ENCODE peak calls at places on chromosome 13, in five cellular contexts. H is WERI-Rb-1; T is epithelial cell of esophagus; B is naive thymus-derived CD4-positive, alpha-beta T cell; U is skeletal muscle cell. X is an unnamed sample.

GRCh38 chr13:35190241-35190640 is 248.2 kb downstream of the NBEA start:
- DNase-seq in T (no peak), U (no peak), B (no peak), H (no peak), X (no peak)

GRCh38 chr13:66489586-66489985 is 740.5 kb downstream of the PCDH9 start:
- DNase-seq in B (no peak), U (no peak), H (no peak), T (no peak), X (no peak)

GRCh38 chr13:63438951-63439350 is 2023.3 kb upstream of the PCDH20 start:
- DNase-seq in B (no peak), T (no peak), H (no peak), U (no peak), X (no peak)

GRCh38 chr13:52156724-52157251 is 2.6 kb downstream of the NEK3 start:
- DNase-seq in H (no peak), T (no peak), B (no peak), U (no peak), X (no peak)

GRCh38 chr13:111856571-111856970 is 210.4 kb upstream of the SOX1 start:
- DNase-seq in T (no peak), B (no peak), H (no peak), U (no peak), X (no peak)

GRCh38 chr13:59409211-59409610 is 754.5 kb downstream of the DIAPH3 start:
- DNase-seq in U (peak; percentile 49), T (no peak), B (no peak), H (peak; percentile 57), X (no peak)

GRCh38 chr13:64723735-64724134 is 2506.4 kb downstream of the PCDH9 start:
- DNase-seq in T (peak; percentile 93), B (no peak), H (no peak), U (peak; percentile 82), X (no peak)

GRCh38 chr13:85565652-85566051 is 233.6 kb downstream of the SLITRK6 start:
- DNase-seq in T (no peak), H (no peak), B (no peak), U (no peak), X (no peak)

GRCh38 chr13:23344923-23345322 is 88.6 kb downstream of the SACS start:
- DNase-seq in T (no peak), H (no peak), B (no peak), U (no peak), X (no peak)

GRCh38 chr13:108322206-108322824 is 52.8 kb downstream of the TNFSF13B start:
- DNase-seq in B (no peak), H (no peak), T (peak; percentile 57), U (peak; percentile 7), X (peak; percentile 39)

GRCh38 chr13:57633141-57633949 is 1.8 kb downstream of the PCDH17 start:
- DNase-seq in U (no peak), H (no peak), T (no peak), B (no peak), X (no peak)

GRCh38 chr13:67225252-67226159 is 4.6 kb downstream of the PCDH9 start:
- DNase-seq in H (no peak), T (peak; percentile 36), B (no peak), U (no peak), X (no peak)

GRCh38 chr13:71663431-71663830 is 203.6 kb downstream of the DACH1 start:
- DNase-seq in U (no peak), T (no peak), B (no peak), H (no peak), X (no peak)

GRCh38 chr13:39370554-39370953 is 232.4 kb downstream of the LHFPL6 start:
- DNase-seq in U (no peak), H (no peak), B (no peak), T (peak; percentile 84), X (no peak)

GRCh38 chr13:40409278-40409677 is 257.2 kb downstream of the FOXO1 start:
- DNase-seq in U (no peak), H (no peak), T (no peak), B (no peak), X (no peak)

GRCh38 chr13:109787135-109787954 is 962 bp upstream of the IRS2 start:
- DNase-seq in H (peak; percentile 69), B (no peak), U (no peak), T (peak; percentile 35), X (no peak)

GRCh38 chr13:92461831-92462230 is 764.8 kb upstream of the GPC6 start:
- DNase-seq in B (no peak), U (no peak), H (no peak), T (no peak), X (no peak)

GRCh38 chr13:42354246-42355117 is 82.5 kb downstream of the AKAP11 start:
- DNase-seq in H (no peak), T (peak; percentile 66), B (no peak), U (peak; percentile 60), X (peak; percentile 87)

GRCh38 chr13:23765531-23765930 is 123.7 kb downstream of the MIPEP start:
- DNase-seq in B (no peak), T (no peak), H (no peak), U (no peak), X (no peak)

GRCh38 chr13:50513528-50513863 is 330.0 kb downstream of the DLEU7 start:
- DNase-seq in B (no peak), U (no peak), H (no peak), T (no peak), X (no peak)

GRCh38 chr13:110298566-110299321 is 8.2 kb downstream of the COL4A1 start:
- DNase-seq in T (no peak), H (no peak), U (no peak), B (no peak), X (no peak)

GRCh38 chr13:67231481-67231940 is 1.4 kb upstream of the PCDH9 start:
- DNase-seq in B (no peak), T (no peak), H (no peak), U (no peak), X (no peak)

DNA sequence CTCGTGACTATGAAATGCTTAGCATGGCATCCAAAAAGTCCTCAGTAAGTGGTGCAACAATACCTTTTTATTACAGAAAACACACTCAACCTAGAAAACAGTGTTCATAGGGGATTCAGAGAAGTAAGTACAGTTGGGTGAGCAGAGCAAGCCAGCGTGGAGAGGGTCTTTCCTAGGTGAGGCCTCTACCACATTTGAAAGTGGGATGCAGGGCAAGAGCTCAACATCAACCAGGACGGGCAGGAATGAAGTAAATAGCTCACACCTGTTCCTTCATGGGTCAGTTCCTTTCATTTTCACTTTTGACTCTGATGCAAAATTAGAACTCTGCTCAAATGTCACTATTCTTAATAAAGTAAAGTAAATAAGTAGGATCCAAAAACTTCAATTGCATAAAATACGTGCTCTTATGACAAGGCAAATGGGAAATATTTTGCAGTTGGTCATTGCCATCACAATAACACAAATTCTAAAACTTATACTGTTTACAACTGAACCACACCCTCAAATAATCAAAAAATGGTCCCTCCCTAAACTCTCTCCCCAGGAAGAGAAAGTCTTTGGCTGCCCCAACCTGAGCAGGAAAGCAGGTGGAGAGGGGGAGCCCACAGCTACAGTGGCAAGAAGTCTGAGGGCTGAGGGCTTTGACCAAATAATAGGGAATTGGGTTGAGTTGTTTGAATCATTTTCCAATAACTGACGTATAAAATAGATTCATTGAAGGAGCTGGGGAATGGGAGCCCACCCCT is 20.2 kb downstream of the CHAMP1 start:
- DNase-seq in U (no peak), H (no peak), T (no peak), B (no peak), X (no peak)
- H3K4me3 ChIP-seq in U (no peak overlapping the region), H (no peak overlapping the region), T (no peak overlapping the region), B (no peak overlapping the region), X (no peak overlapping the region)

GRCh38 chr13:102351486-102351885 is 50.4 kb downstream of the FGF14 start:
- DNase-seq in B (no peak), U (no peak), H (no peak), T (no peak), X (no peak)
- H3K4me3 ChIP-seq in B (no peak overlapping the region), U (no peak overlapping the region), H (no peak overlapping the region), T (no peak overlapping the region), X (no peak overlapping the region)

GRCh38 chr13:79402679-79403078 is 3.4 kb downstream of the RBM26 start:
- DNase-seq in T (no peak), B (no peak), U (no peak), H (no peak), X (no peak)
- H3K4me3 ChIP-seq in T (no peak overlapping the region), B (no peak overlapping the region), U (no peak overlapping the region), H (no peak overlapping the region), X (no peak overlapping the region)

GRCh38 chr13:99657848-99658265 is 156.6 kb downstream of the TM9SF2 start:
- DNase-seq in B (no peak), T (no peak), U (no peak), H (peak; percentile 80), X (no peak)

GRCh38 chr13:99656843-99657506 is 155.7 kb downstream of the TM9SF2 start:
- DNase-seq in T (no peak), B (no peak), H (no peak), U (no peak), X (peak; percentile 85)

GRCh38 chr13:99660101-99660500 is 158.8 kb downstream of the TM9SF2 start:
- DNase-seq in H (no peak), B (no peak), U (no peak), T (no peak), X (no peak)

GRCh38 chr13:99658266-99658991 is 157.2 kb downstream of the TM9SF2 start:
- DNase-seq in B (peak; percentile 34), H (peak; percentile 80), U (no peak), T (peak; percentile 24), X (peak; percentile 49)

GRCh38 chr13:99659234-99659633 is 158.0 kb downstream of the TM9SF2 start:
- DNase-seq in U (no peak), H (no peak), B (no peak), T (no peak), X (peak; percentile 45)
- H3K4me3 ChIP-seq in U (no peak overlapping the region), H (no peak overlapping the region), B (peak overlapping the region; percentile 55), T (no peak overlapping the region), X (no peak overlapping the region)

DNA sequence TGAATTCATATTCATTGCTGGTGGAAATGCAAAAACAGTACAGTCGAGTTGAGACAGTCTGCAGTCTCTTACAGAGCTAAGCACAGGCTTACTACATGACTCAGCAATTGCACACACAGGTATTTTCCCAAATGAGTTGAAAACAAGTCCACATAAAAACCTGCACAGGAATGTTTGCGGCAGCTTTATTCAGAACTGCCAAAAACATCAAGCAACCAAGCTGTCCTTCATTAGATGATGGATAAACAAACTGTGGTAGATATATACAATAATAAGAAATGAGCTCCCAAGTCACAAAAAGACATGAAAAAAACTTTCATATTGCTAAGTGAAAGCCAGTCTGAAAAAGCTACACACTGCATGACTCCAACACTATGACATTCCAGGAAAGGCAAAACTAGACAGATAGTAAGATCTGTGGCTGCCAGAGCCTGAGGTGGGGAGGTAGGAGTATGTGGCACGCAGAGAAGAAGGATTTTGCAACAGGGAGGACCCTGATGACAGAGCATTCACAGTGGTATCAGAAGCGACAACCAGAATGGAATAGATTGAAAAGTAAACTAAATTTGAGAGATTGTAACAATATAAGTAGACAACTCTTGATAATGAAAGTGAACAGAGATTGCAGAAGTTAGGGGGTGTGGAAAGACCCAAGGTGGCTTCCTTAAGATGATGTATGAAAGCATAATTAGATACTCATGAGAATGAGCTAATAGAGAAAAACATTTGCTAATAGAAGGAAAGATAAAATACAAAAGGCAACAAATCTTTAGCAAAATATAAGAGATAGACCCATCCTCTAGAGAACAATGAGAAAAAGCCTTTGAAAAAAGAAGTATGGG is 52.7 kb downstream of the TSC22D1 start:
- DNase-seq in B (no peak), T (peak; percentile 91), U (peak; percentile 25), H (no peak), X (no peak)
- H3K4me3 ChIP-seq in B (no peak overlapping the region), T (peak overlapping the region; percentile 21), U (no peak overlapping the region), H (no peak overlapping the region), X (no peak overlapping the region)

GRCh38 chr13:96817336-96817941 is 176.8 kb downstream of the OXGR1 start:
- DNase-seq in H (no peak), T (peak; percentile 34), B (no peak), U (no peak), X (peak; percentile 7)
- H3K4me3 ChIP-seq in H (no peak overlapping the region), T (no peak overlapping the region), B (no peak overlapping the region), U (no peak overlapping the region), X (no peak overlapping the region)

GRCh38 chr13:76719955-76720354 is 166.2 kb downstream of the KCTD12 start:
- DNase-seq in U (no peak), B (no peak), T (no peak), H (no peak), X (no peak)
- H3K4me3 ChIP-seq in U (no peak overlapping the region), B (no peak overlapping the region), T (no peak overlapping the region), H (no peak overlapping the region), X (no peak overlapping the region)